ENCODE peak calls at places on chromosomes 3 and 15, in nine cellular contexts. One of them, this sample, is unnamed.

GRCh38 chr3:52121813-52122212 is 32.4 kb downstream of the POC1A start:
- DNase-seq in NCI-H526: no peak
- DNase-seq in left cardiac atrium: peak; percentile 19
- DNase-seq in heart right ventricle: no peak
- DNase-seq in kidney epithelial cell: no peak
- DNase-seq in T-helper 1 cell: no peak
- DNase-seq in posterior cingulate gyrus: no peak
- DNase-seq in neural crest cell: no peak
- DNase-seq in substantia nigra: no peak
- DNase-seq in this sample: no peak

GRCh38 chr15:38680780-38681179 is 116.2 kb upstream of the RASGRP1 start:
- DNase-seq in neural crest cell: no peak
- DNase-seq in NCI-H526: no peak
- DNase-seq in T-helper 1 cell: no peak
- DNase-seq in posterior cingulate gyrus: no peak
- DNase-seq in substantia nigra: no peak
- DNase-seq in kidney epithelial cell: no peak
- DNase-seq in left cardiac atrium: no peak
- DNase-seq in heart right ventricle: no peak
- DNase-seq in this sample: no peak

GRCh38 chr15:42059661-42060476 is 34.5 kb downstream of the PLA2G4D start:
- DNase-seq in NCI-H526: peak; percentile 31
- DNase-seq in left cardiac atrium: peak; percentile 59
- DNase-seq in neural crest cell: peak; percentile 74
- DNase-seq in T-helper 1 cell: peak; percentile 69
- DNase-seq in kidney epithelial cell: no peak
- DNase-seq in substantia nigra: no peak
- DNase-seq in posterior cingulate gyrus: peak; percentile 50
- DNase-seq in heart right ventricle: peak; percentile 51
- DNase-seq in this sample: peak; percentile 73

GRCh38 chr3:79957066-79957465 is 189.3 kb upstream of the ROBO1 start:
- DNase-seq in NCI-H526: no peak
- DNase-seq in kidney epithelial cell: no peak
- DNase-seq in heart right ventricle: no peak
- DNase-seq in posterior cingulate gyrus: no peak
- DNase-seq in left cardiac atrium: no peak
- DNase-seq in substantia nigra: no peak
- DNase-seq in T-helper 1 cell: no peak
- DNase-seq in neural crest cell: no peak
- DNase-seq in this sample: no peak

GRCh38 chr3:23880703-23881339 is 36.0 kb downstream of the NKIRAS1 start:
- DNase-seq in left cardiac atrium: no peak
- DNase-seq in T-helper 1 cell: no peak
- DNase-seq in posterior cingulate gyrus: no peak
- DNase-seq in neural crest cell: no peak
- DNase-seq in substantia nigra: no peak
- DNase-seq in heart right ventricle: no peak
- DNase-seq in kidney epithelial cell: no peak
- DNase-seq in NCI-H526: no peak
- DNase-seq in this sample: no peak

GRCh38 chr3:354433-354832 is 157.9 kb downstream of the CHL1 start:
- DNase-seq in NCI-H526: peak; percentile 63
- DNase-seq in kidney epithelial cell: no peak
- DNase-seq in substantia nigra: no peak
- DNase-seq in T-helper 1 cell: no peak
- DNase-seq in posterior cingulate gyrus: peak; percentile 42
- DNase-seq in heart right ventricle: no peak
- DNase-seq in left cardiac atrium: no peak
- DNase-seq in neural crest cell: peak; percentile 46
- DNase-seq in this sample: no peak

GRCh38 chr3:181176610-181177009 is 187.1 kb upstream of the DNAJC19 start:
- DNase-seq in substantia nigra: no peak
- DNase-seq in T-helper 1 cell: peak; percentile 9
- DNase-seq in kidney epithelial cell: peak; percentile 2
- DNase-seq in NCI-H526: no peak
- DNase-seq in posterior cingulate gyrus: peak; percentile 70
- DNase-seq in left cardiac atrium: peak; percentile 70
- DNase-seq in heart right ventricle: peak; percentile 34
- DNase-seq in neural crest cell: peak; percentile 30
- DNase-seq in this sample: no peak

GRCh38 chr3:148221303-148221702 is 476.4 kb upstream of the AGTR1 start:
- DNase-seq in neural crest cell: no peak
- DNase-seq in left cardiac atrium: no peak
- DNase-seq in posterior cingulate gyrus: no peak
- DNase-seq in kidney epithelial cell: no peak
- DNase-seq in T-helper 1 cell: no peak
- DNase-seq in NCI-H526: no peak
- DNase-seq in substantia nigra: no peak
- DNase-seq in heart right ventricle: no peak
- DNase-seq in this sample: no peak

GRCh38 chr3:128408693-128409620 is 57.7 kb downstream of the DNAJB8 start:
- DNase-seq in T-helper 1 cell: no peak
- DNase-seq in substantia nigra: no peak
- DNase-seq in posterior cingulate gyrus: no peak
- DNase-seq in heart right ventricle: peak; percentile 38
- DNase-seq in NCI-H526: no peak
- DNase-seq in neural crest cell: no peak
- DNase-seq in left cardiac atrium: no peak
- DNase-seq in kidney epithelial cell: no peak
- DNase-seq in this sample: no peak

GRCh38 chr3:34016925-34017592 is 218.6 kb downstream of the PDCD6IP start:
- DNase-seq in NCI-H526: no peak
- DNase-seq in left cardiac atrium: no peak
- DNase-seq in neural crest cell: no peak
- DNase-seq in substantia nigra: no peak
- DNase-seq in heart right ventricle: no peak
- DNase-seq in posterior cingulate gyrus: no peak
- DNase-seq in T-helper 1 cell: no peak
- DNase-seq in kidney epithelial cell: no peak
- DNase-seq in this sample: no peak

GRCh38 chr15:69523010-69524001 is 70.7 kb downstream of the RPLP1 start:
- DNase-seq in T-helper 1 cell: peak; percentile 57
- DNase-seq in neural crest cell: peak; percentile 94
- DNase-seq in NCI-H526: peak; percentile 31
- DNase-seq in posterior cingulate gyrus: peak; percentile 90
- DNase-seq in left cardiac atrium: peak; percentile 68
- DNase-seq in kidney epithelial cell: no peak
- DNase-seq in heart right ventricle: peak; percentile 71
- DNase-seq in substantia nigra: peak; percentile 62
- DNase-seq in this sample: peak; percentile 53

GRCh38 chr3:167913218-167913902 is 177.8 kb downstream of the SERPINI1 start:
- DNase-seq in heart right ventricle: no peak
- DNase-seq in NCI-H526: no peak
- DNase-seq in kidney epithelial cell: no peak
- DNase-seq in left cardiac atrium: no peak
- DNase-seq in posterior cingulate gyrus: no peak
- DNase-seq in neural crest cell: no peak
- DNase-seq in substantia nigra: no peak
- DNase-seq in T-helper 1 cell: no peak
- DNase-seq in this sample: no peak

GRCh38 chr15:79381593-79381992 is 50.5 kb upstream of the MINAR1 start:
- DNase-seq in left cardiac atrium: no peak
- DNase-seq in T-helper 1 cell: no peak
- DNase-seq in posterior cingulate gyrus: no peak
- DNase-seq in heart right ventricle: no peak
- DNase-seq in NCI-H526: no peak
- DNase-seq in neural crest cell: no peak
- DNase-seq in substantia nigra: no peak
- DNase-seq in kidney epithelial cell: no peak
- DNase-seq in this sample: no peak

GRCh38 chr3:113631573-113631972 is 64.9 kb downstream of the USF3 start:
- DNase-seq in left cardiac atrium: no peak
- DNase-seq in NCI-H526: no peak
- DNase-seq in neural crest cell: no peak
- DNase-seq in T-helper 1 cell: no peak
- DNase-seq in kidney epithelial cell: no peak
- DNase-seq in heart right ventricle: no peak
- DNase-seq in substantia nigra: no peak
- DNase-seq in posterior cingulate gyrus: no peak
- DNase-seq in this sample: no peak

GRCh38 chr3:195183071-195183776 is 87.7 kb downstream of the XXYLT1 start:
- DNase-seq in NCI-H526: no peak
- DNase-seq in substantia nigra: no peak
- DNase-seq in neural crest cell: no peak
- DNase-seq in posterior cingulate gyrus: no peak
- DNase-seq in heart right ventricle: no peak
- DNase-seq in left cardiac atrium: no peak
- DNase-seq in T-helper 1 cell: no peak
- DNase-seq in kidney epithelial cell: no peak
- DNase-seq in this sample: no peak

GRCh38 chr15:39580630-39581500 is at the start of gene THBS1:
- DNase-seq in substantia nigra: no peak
- DNase-seq in heart right ventricle: peak; percentile 87
- DNase-seq in kidney epithelial cell: peak; percentile 29
- DNase-seq in T-helper 1 cell: no peak
- DNase-seq in posterior cingulate gyrus: no peak
- DNase-seq in left cardiac atrium: peak; percentile 96
- DNase-seq in NCI-H526: peak; percentile 27
- DNase-seq in neural crest cell: peak; percentile 68
- DNase-seq in this sample: peak; percentile 18

GRCh38 chr3:84965141-84965540 is 6.4 kb downstream of the CADM2 start:
- DNase-seq in kidney epithelial cell: no peak
- DNase-seq in neural crest cell: peak; percentile 27
- DNase-seq in posterior cingulate gyrus: peak; percentile 23
- DNase-seq in T-helper 1 cell: no peak
- DNase-seq in NCI-H526: peak; percentile 0
- DNase-seq in substantia nigra: no peak
- DNase-seq in left cardiac atrium: no peak
- DNase-seq in heart right ventricle: no peak
- DNase-seq in this sample: no peak

GRCh38 chr3:128245460-128245859 is 92.2 kb downstream of the EEFSEC start:
- DNase-seq in left cardiac atrium: no peak
- DNase-seq in T-helper 1 cell: no peak
- DNase-seq in neural crest cell: no peak
- DNase-seq in kidney epithelial cell: no peak
- DNase-seq in heart right ventricle: no peak
- DNase-seq in posterior cingulate gyrus: no peak
- DNase-seq in NCI-H526: no peak
- DNase-seq in substantia nigra: no peak
- DNase-seq in this sample: no peak

GRCh38 chr3:11532865-11533490 is 110.7 kb downstream of the VGLL4 start:
- DNase-seq in posterior cingulate gyrus: no peak
- DNase-seq in heart right ventricle: no peak
- DNase-seq in substantia nigra: no peak
- DNase-seq in left cardiac atrium: peak; percentile 8
- DNase-seq in T-helper 1 cell: no peak
- DNase-seq in NCI-H526: no peak
- DNase-seq in neural crest cell: no peak
- DNase-seq in kidney epithelial cell: no peak
- DNase-seq in this sample: no peak

GRCh38 chr3:157360044-157360443 is 76.6 kb upstream of the PTX3 start:
- DNase-seq in posterior cingulate gyrus: no peak
- DNase-seq in neural crest cell: no peak
- DNase-seq in kidney epithelial cell: peak; percentile 67
- DNase-seq in left cardiac atrium: no peak
- DNase-seq in NCI-H526: no peak
- DNase-seq in T-helper 1 cell: no peak
- DNase-seq in heart right ventricle: no peak
- DNase-seq in substantia nigra: no peak
- DNase-seq in this sample: no peak

GRCh38 chr3:60448668-60449067 is 802.6 kb downstream of the FHIT start:
- DNase-seq in left cardiac atrium: no peak
- DNase-seq in heart right ventricle: no peak
- DNase-seq in kidney epithelial cell: no peak
- DNase-seq in posterior cingulate gyrus: no peak
- DNase-seq in NCI-H526: no peak
- DNase-seq in substantia nigra: no peak
- DNase-seq in T-helper 1 cell: no peak
- DNase-seq in neural crest cell: no peak
- DNase-seq in this sample: no peak

GRCh38 chr15:33581032-33581431 is 270.3 kb downstream of the RYR3 start:
- DNase-seq in NCI-H526: no peak
- DNase-seq in left cardiac atrium: no peak
- DNase-seq in kidney epithelial cell: peak; percentile 44
- DNase-seq in neural crest cell: no peak
- DNase-seq in T-helper 1 cell: no peak
- DNase-seq in heart right ventricle: no peak
- DNase-seq in posterior cingulate gyrus: peak; percentile 31
- DNase-seq in substantia nigra: no peak
- DNase-seq in this sample: no peak

GRCh38 chr15:91853968-91854943 is 748 bp downstream of the SLCO3A1 start:
- DNase-seq in neural crest cell: peak; percentile 35
- DNase-seq in NCI-H526: peak; percentile 38
- DNase-seq in T-helper 1 cell: no peak
- DNase-seq in substantia nigra: no peak
- DNase-seq in kidney epithelial cell: no peak
- DNase-seq in posterior cingulate gyrus: peak; percentile 41
- DNase-seq in left cardiac atrium: peak; percentile 60
- DNase-seq in heart right ventricle: peak; percentile 49
- DNase-seq in this sample: peak; percentile 39

GRCh38 chr15:26261413-26261812 is 398.3 kb upstream of the ATP10A start:
- DNase-seq in left cardiac atrium: peak; percentile 71
- DNase-seq in substantia nigra: no peak
- DNase-seq in T-helper 1 cell: no peak
- DNase-seq in posterior cingulate gyrus: no peak
- DNase-seq in kidney epithelial cell: no peak
- DNase-seq in NCI-H526: no peak
- DNase-seq in heart right ventricle: peak; percentile 33
- DNase-seq in neural crest cell: no peak
- DNase-seq in this sample: no peak

GRCh38 chr3:173750095-173750494 is 352.6 kb downstream of the NLGN1 start:
- DNase-seq in substantia nigra: no peak
- DNase-seq in NCI-H526: no peak
- DNase-seq in neural crest cell: no peak
- DNase-seq in T-helper 1 cell: no peak
- DNase-seq in kidney epithelial cell: no peak
- DNase-seq in left cardiac atrium: no peak
- DNase-seq in posterior cingulate gyrus: no peak
- DNase-seq in heart right ventricle: no peak
- DNase-seq in this sample: no peak

GRCh38 chr3:151356791-151357460 is 27.6 kb upstream of the P2RY13 start:
- DNase-seq in NCI-H526: no peak
- DNase-seq in heart right ventricle: no peak
- DNase-seq in left cardiac atrium: no peak
- DNase-seq in neural crest cell: no peak
- DNase-seq in posterior cingulate gyrus: no peak
- DNase-seq in substantia nigra: peak; percentile 7
- DNase-seq in T-helper 1 cell: no peak
- DNase-seq in kidney epithelial cell: no peak
- DNase-seq in this sample: no peak

GRCh38 chr3:11949351-11949750 is 54.8 kb upstream of the SYN2 start:
- DNase-seq in kidney epithelial cell: no peak
- DNase-seq in substantia nigra: no peak
- DNase-seq in T-helper 1 cell: no peak
- DNase-seq in neural crest cell: no peak
- DNase-seq in heart right ventricle: no peak
- DNase-seq in NCI-H526: no peak
- DNase-seq in posterior cingulate gyrus: no peak
- DNase-seq in left cardiac atrium: no peak
- DNase-seq in this sample: no peak

GRCh38 chr15:99734575-99734974 is 1.3 kb upstream of the LYSMD4 start:
- DNase-seq in T-helper 1 cell: no peak
- DNase-seq in neural crest cell: no peak
- DNase-seq in NCI-H526: peak; percentile 60
- DNase-seq in left cardiac atrium: no peak
- DNase-seq in kidney epithelial cell: no peak
- DNase-seq in heart right ventricle: no peak
- DNase-seq in substantia nigra: no peak
- DNase-seq in posterior cingulate gyrus: no peak
- DNase-seq in this sample: no peak

GRCh38 chr15:41233367-41233771 is 2.3 kb downstream of the CHP1 start:
- DNase-seq in heart right ventricle: no peak
- DNase-seq in NCI-H526: no peak
- DNase-seq in neural crest cell: no peak
- DNase-seq in posterior cingulate gyrus: peak; percentile 7
- DNase-seq in T-helper 1 cell: no peak
- DNase-seq in kidney epithelial cell: peak; percentile 21
- DNase-seq in substantia nigra: no peak
- DNase-seq in left cardiac atrium: no peak
- DNase-seq in this sample: no peak

This sample was measured in T-helper 9 cell.